ENCODE peak calls at places on chromosomes 4 and X, in five cellular contexts. J, Z, I, O and S are unnamed samples.

GRCh38 chr4:147943159-147943638 is 211.3 kb downstream of the ARHGAP10 start:
- DNase-seq in O (no peak), I (no peak), J (peak; percentile 10), Z (no peak), S (no peak)

GRCh38 chr4:150769235-150769634 is 187.3 kb downstream of the MAB21L2 start:
- DNase-seq in J (no peak), O (peak; percentile 22), Z (no peak), I (no peak), S (no peak)

GRCh38 chr4:6686104-6686787 is 7.4 kb upstream of the S100P start:
- DNase-seq in Z (no peak), O (no peak), I (no peak), J (no peak), S (no peak)

GRCh38 chr4:77454858-77455257 is 150.8 kb upstream of the CXCL13 start:
- DNase-seq in I (no peak), J (no peak), O (no peak), Z (no peak), S (no peak)

GRCh38 chr4:4555916-4556315 is 14.1 kb upstream of the STX18 start:
- DNase-seq in I (no peak), Z (no peak), O (peak; percentile 74), J (no peak), S (no peak)

GRCh38 chr4:26809811-26810210 is 50.8 kb upstream of the STIM2 start:
- DNase-seq in Z (no peak), O (no peak), I (no peak), J (no peak), S (no peak)

GRCh38 chrX:123994730-123995129 is 33.2 kb downstream of the STAG2 start:
- DNase-seq in O (no peak), I (no peak), J (no peak), Z (no peak), S (no peak)

GRCh38 chr4:28148221-28148620 is 1287.6 kb downstream of the STIM2 start:
- DNase-seq in I (no peak), Z (no peak), J (no peak), O (no peak), S (no peak)

GRCh38 chr4:6071959-6072720 is 53.9 kb upstream of the C4orf50 start:
- DNase-seq in J (no peak), I (no peak), O (peak; percentile 19), Z (no peak), S (no peak)

GRCh38 chrX:133335027-133335426 is 80.3 kb downstream of the GPC4 start:
- DNase-seq in O (peak; percentile 61), I (peak; percentile 7), Z (no peak), J (peak; percentile 5), S (no peak)

GRCh38 chrX:85243761-85244410 is at the start of the genes SATL1 and ZNF711:
- DNase-seq in Z (no peak), I (peak; percentile 38), O (peak; percentile 95), J (peak; percentile 14), S (no peak)

GRCh38 chr4:106019771-106020170 is 124.5 kb downstream of the NPNT start:
- DNase-seq in J (no peak), Z (no peak), O (no peak), I (no peak), S (no peak)

GRCh38 chr4:183838987-183839712 is 66.0 kb upstream of the STOX2 start:
- DNase-seq in I (no peak), O (peak; percentile 70), J (no peak), Z (no peak), S (no peak)

GRCh38 chr4:2832309-2832980 is 11.2 kb upstream of the ADD1 start:
- DNase-seq in I (no peak), J (peak; percentile 78), O (no peak), Z (no peak), S (no peak)

GRCh38 chrX:21708116-21708515 is 49.8 kb downstream of the SMPX start:
- DNase-seq in I (no peak), O (no peak), J (no peak), Z (no peak), S (no peak)

GRCh38 chr4:56245547-56246229 is 141.6 kb downstream of the AASDH start:
- DNase-seq in I (no peak), J (no peak), O (no peak), Z (no peak), S (no peak)

GRCh38 chr4:53921856-53922255 is 142.5 kb downstream of the CHIC2 start:
- DNase-seq in Z (no peak), I (no peak), O (peak; percentile 85), J (no peak), S (no peak)

GRCh38 chr4:46886711-46887110 is 22.3 kb downstream of the COX7B2 start:
- DNase-seq in Z (no peak), J (no peak), O (no peak), I (no peak), S (no peak)

GRCh38 chr4:149031399-149031798 is 589.2 kb upstream of the NR3C2 start:
- DNase-seq in Z (no peak), I (no peak), O (peak; percentile 59), J (no peak), S (no peak)

GRCh38 chr4:41471126-41471665 is 66.8 kb upstream of the LIMCH1 start:
- DNase-seq in I (no peak), O (no peak), Z (no peak), J (no peak), S (no peak)

GRCh38 chr4:140851032-140851636 is 94.9 kb upstream of the TBC1D9 start:
- DNase-seq in Z (no peak), J (peak; percentile 66), O (peak; percentile 76), I (peak; percentile 19), S (no peak)

GRCh38 chr4:18798123-18798522 is 776.6 kb upstream of the LCORL start:
- DNase-seq in O (no peak), J (no peak), I (no peak), Z (no peak), S (no peak)

GRCh38 chr4:27929141-27929540 is 1068.5 kb downstream of the STIM2 start:
- DNase-seq in J (no peak), Z (no peak), I (no peak), O (no peak), S (no peak)

GRCh38 chrX:40459576-40460158 is 121.1 kb upstream of the ATP6AP2 start:
- DNase-seq in J (no peak), O (no peak), Z (no peak), I (peak; percentile 57), S (no peak)

GRCh38 chr4:53899544-53900274 is 164.7 kb downstream of the CHIC2 start:
- DNase-seq in J (no peak), O (no peak), Z (no peak), I (no peak), S (no peak)

GRCh38 chr4:172311682-172312081 is 498.5 kb downstream of the GALNTL6 start:
- DNase-seq in I (no peak), O (no peak), J (no peak), Z (no peak), S (no peak)

GRCh38 chr4:99404595-99405287 is 30.4 kb downstream of the ADH7 start:
- DNase-seq in O (peak; percentile 5), I (no peak), J (no peak), Z (no peak), S (peak; percentile 17)

GRCh38 chr4:82373816-82374740 is at the start of gene HNRNPD:
- DNase-seq in J (peak; percentile 95), I (peak; percentile 95), Z (peak; percentile 79), O (peak; percentile 100), S (peak; percentile 92)

GRCh38 chr4:87049508-87049907 is 114.7 kb downstream of the AFF1 start:
- DNase-seq in O (no peak), I (peak; percentile 49), J (no peak), Z (no peak), S (no peak)

GRCh38 chr4:122503214-122503613 is 46.7 kb upstream of the IL2 start:
- DNase-seq in J (no peak), O (no peak), Z (no peak), I (no peak), S (peak; percentile 2)